ENCODE peak calls at places on chromosomes 11 and 22, in five cellular contexts. One of them, this sample, is unnamed.

GRCh38 chr11:30245621-30246020 is 14.8 kb downstream of the FSHB start:
- DNase-seq in uterus: no peak
- DNase-seq in choroid plexus epithelial cell: peak; percentile 13
- DNase-seq in Panc1: no peak
- DNase-seq in AG04449: no peak
- DNase-seq in this sample: no peak

GRCh38 chr11:19398273-19398672 is 157.5 kb upstream of the E2F8 start:
- DNase-seq in uterus: no peak
- DNase-seq in choroid plexus epithelial cell: peak; percentile 79
- DNase-seq in Panc1: no peak
- DNase-seq in AG04449: no peak
- DNase-seq in this sample: no peak

GRCh38 chr11:57499413-57499982 is 16.0 kb downstream of the SLC43A1 start:
- DNase-seq in uterus: peak; percentile 98
- DNase-seq in choroid plexus epithelial cell: peak; percentile 97
- DNase-seq in Panc1: no peak
- DNase-seq in AG04449: no peak
- DNase-seq in this sample: peak; percentile 91

GRCh38 chr11:1970956-1971355 is 23.8 kb downstream of the MRPL23 start:
- DNase-seq in uterus: no peak
- DNase-seq in choroid plexus epithelial cell: no peak
- DNase-seq in Panc1: no peak
- DNase-seq in AG04449: no peak
- DNase-seq in this sample: no peak

GRCh38 chr22:39628563-39629080 is 58.1 kb downstream of the CACNA1I start:
- DNase-seq in uterus: no peak
- DNase-seq in choroid plexus epithelial cell: no peak
- DNase-seq in Panc1: no peak
- DNase-seq in AG04449: no peak
- DNase-seq in this sample: no peak

GRCh38 chr11:17629113-17629512 is 82.1 kb downstream of the OTOG start:
- DNase-seq in uterus: no peak
- DNase-seq in choroid plexus epithelial cell: no peak
- DNase-seq in Panc1: no peak
- DNase-seq in AG04449: no peak
- DNase-seq in this sample: no peak

GRCh38 chr11:69014084-69014935 is 1.3 kb upstream of the MRGPRF start:
- DNase-seq in uterus: peak; percentile 82
- DNase-seq in choroid plexus epithelial cell: peak; percentile 34
- DNase-seq in Panc1: no peak
- DNase-seq in AG04449: no peak
- DNase-seq in this sample: no peak

GRCh38 chr11:66069715-66070603 is at the start of gene PACS1:
- DNase-seq in uterus: peak; percentile 79
- DNase-seq in choroid plexus epithelial cell: peak; percentile 91
- DNase-seq in Panc1: no peak
- DNase-seq in AG04449: no peak
- DNase-seq in this sample: peak; percentile 47

GRCh38 chr11:130653838-130654601 is 205.6 kb downstream of the ADAMTS15 start:
- DNase-seq in uterus: peak; percentile 47
- DNase-seq in choroid plexus epithelial cell: peak; percentile 59
- DNase-seq in Panc1: no peak
- DNase-seq in AG04449: no peak
- DNase-seq in this sample: peak; percentile 45

GRCh38 chr22:46546466-46547178 is 9.2 kb upstream of the CELSR1 start:
- DNase-seq in uterus: peak; percentile 42
- DNase-seq in choroid plexus epithelial cell: peak; percentile 42
- DNase-seq in Panc1: no peak
- DNase-seq in AG04449: no peak
- DNase-seq in this sample: no peak

GRCh38 chr22:44153705-44154104 is 27.0 kb upstream of the PARVG start:
- DNase-seq in uterus: no peak
- DNase-seq in choroid plexus epithelial cell: no peak
- DNase-seq in Panc1: no peak
- DNase-seq in AG04449: no peak
- DNase-seq in this sample: no peak

GRCh38 chr11:112958670-112959069 is 2.5 kb upstream of the NCAM1 start:
- DNase-seq in uterus: no peak
- DNase-seq in choroid plexus epithelial cell: peak; percentile 25
- DNase-seq in Panc1: no peak
- DNase-seq in AG04449: no peak
- DNase-seq in this sample: peak; percentile 52

GRCh38 chr11:2904153-2905052 is 18.8 kb upstream of the CDKN1C start:
- DNase-seq in uterus: no peak
- DNase-seq in choroid plexus epithelial cell: no peak
- DNase-seq in Panc1: no peak
- DNase-seq in AG04449: no peak
- DNase-seq in this sample: peak; percentile 62

GRCh38 chr22:26086359-26086758 is 82.9 kb upstream of the SEZ6L start:
- DNase-seq in uterus: no peak
- DNase-seq in choroid plexus epithelial cell: no peak
- DNase-seq in Panc1: no peak
- DNase-seq in AG04449: no peak
- DNase-seq in this sample: no peak

GRCh38 chr11:120215634-120216033 is 4.8 kb downstream of the OAF start:
- DNase-seq in uterus: peak; percentile 62
- DNase-seq in choroid plexus epithelial cell: peak; percentile 49
- DNase-seq in Panc1: no peak
- DNase-seq in AG04449: no peak
- DNase-seq in this sample: peak; percentile 44

GRCh38 chr11:10076458-10077141 is 217.4 kb downstream of the SBF2 start:
- DNase-seq in uterus: peak; percentile 30
- DNase-seq in choroid plexus epithelial cell: peak; percentile 66
- DNase-seq in Panc1: no peak
- DNase-seq in AG04449: no peak
- DNase-seq in this sample: peak; percentile 46

DNA sequence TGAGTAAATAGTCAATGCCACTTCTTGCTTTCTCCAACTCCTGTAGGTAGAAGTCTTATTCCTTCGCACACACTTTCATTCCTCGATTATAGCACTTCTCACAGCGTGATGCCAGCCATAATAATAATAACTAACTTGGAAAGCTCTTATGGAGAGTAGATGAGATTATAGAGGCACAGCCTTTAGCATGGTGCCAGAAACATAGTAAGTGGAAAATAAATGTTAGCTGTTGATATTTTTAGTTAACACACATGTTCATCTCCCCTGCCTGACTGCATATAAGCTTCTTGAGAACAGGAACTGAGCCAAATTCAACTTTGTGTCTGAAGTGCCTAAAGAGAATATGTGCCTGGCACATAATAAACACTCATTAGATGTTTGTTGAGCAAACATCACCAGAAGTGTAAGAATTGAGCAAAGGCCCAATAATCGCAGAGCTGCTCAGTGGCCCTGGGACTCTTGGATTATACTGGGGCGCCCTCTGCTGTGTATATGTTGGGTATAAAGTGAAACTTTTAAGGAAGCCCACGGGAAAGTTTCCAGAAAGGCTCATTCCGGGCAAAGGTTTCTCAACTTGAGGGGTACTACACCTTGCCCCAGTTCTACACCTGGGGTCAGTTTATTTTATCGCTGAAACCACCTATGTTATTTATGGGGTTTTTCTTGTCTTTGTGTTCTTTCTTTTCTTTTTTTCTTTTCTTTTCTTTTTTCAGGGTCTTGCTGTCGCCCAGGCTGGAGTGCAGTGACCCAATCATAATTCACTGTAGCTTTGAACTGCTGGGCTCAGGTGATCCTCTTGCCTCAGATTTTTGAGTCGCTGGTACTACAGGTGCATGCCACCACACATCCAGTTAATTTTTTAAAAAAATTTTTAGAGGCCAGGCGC is 22.3 kb downstream of the SLN start:
- DNase-seq in uterus: peak; percentile 50
- DNase-seq in choroid plexus epithelial cell: peak; percentile 79
- DNase-seq in Panc1: no peak
- DNase-seq in AG04449: no peak
- DNase-seq in this sample: peak; percentile 79
- TF ChIP-seq CTCF in uterus: peak; percentile 56
- TF ChIP-seq CTCF in choroid plexus epithelial cell: peak; percentile 82
- TF ChIP-seq CTCF in Panc1: peak; percentile 91
- TF ChIP-seq CTCF in AG04449: peak; percentile 61
- TF ChIP-seq CTCF in this sample: peak; percentile 83

GRCh38 chr11:256952-257737 is 20.4 kb downstream of the PSMD13 start:
- DNase-seq in uterus: no peak
- DNase-seq in choroid plexus epithelial cell: no peak
- DNase-seq in Panc1: no peak
- DNase-seq in AG04449: no peak
- DNase-seq in this sample: no peak

GRCh38 chr11:255176-255575 is 18.4 kb downstream of the PSMD13 start:
- DNase-seq in uterus: no peak
- DNase-seq in choroid plexus epithelial cell: peak; percentile 50
- DNase-seq in Panc1: no peak
- DNase-seq in AG04449: no peak
- DNase-seq in this sample: peak; percentile 21

GRCh38 chr11:253886-254270 is 17.1 kb downstream of the PSMD13 start:
- DNase-seq in uterus: no peak
- DNase-seq in choroid plexus epithelial cell: no peak
- DNase-seq in Panc1: no peak
- DNase-seq in AG04449: no peak
- DNase-seq in this sample: no peak

GRCh38 chr11:257766-258493 is 20.3 kb upstream of the NLRP6 start:
- DNase-seq in uterus: no peak
- DNase-seq in choroid plexus epithelial cell: no peak
- DNase-seq in Panc1: no peak
- DNase-seq in AG04449: no peak
- DNase-seq in this sample: no peak

DNA sequence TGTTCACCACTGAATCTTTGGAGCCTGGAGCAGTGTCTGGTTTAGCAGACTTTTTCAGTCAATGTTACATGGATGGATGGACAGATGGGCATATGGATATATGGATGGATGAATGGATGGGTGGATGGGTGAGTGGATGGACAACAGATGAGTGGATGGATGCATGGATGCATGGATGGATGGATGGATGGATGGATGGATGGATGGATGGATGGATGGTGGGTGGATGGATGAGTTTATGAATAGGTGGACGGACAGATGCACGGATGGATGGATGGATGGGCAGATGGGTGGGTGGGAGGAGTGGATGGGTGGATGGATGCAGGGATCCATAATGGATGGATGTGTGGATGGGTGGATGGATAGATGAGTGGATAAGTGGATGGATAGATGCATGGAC is 19.0 kb downstream of the PSMD13 start:
- DNase-seq in uterus: no peak
- DNase-seq in choroid plexus epithelial cell: no peak
- DNase-seq in Panc1: no peak
- DNase-seq in AG04449: no peak
- DNase-seq in this sample: no peak
- TF ChIP-seq CTCF in uterus: no peak
- TF ChIP-seq CTCF in choroid plexus epithelial cell: no peak
- TF ChIP-seq CTCF in Panc1: no peak
- TF ChIP-seq CTCF in AG04449: no peak
- TF ChIP-seq CTCF in this sample: no peak

GRCh38 chr11:45804806-45805304 is at the start of gene SLC35C1:
- DNase-seq in uterus: peak; percentile 97
- DNase-seq in choroid plexus epithelial cell: peak; percentile 96
- DNase-seq in Panc1: peak; percentile 51
- DNase-seq in AG04449: peak; percentile 51
- DNase-seq in this sample: peak; percentile 95
- TF ChIP-seq CTCF in uterus: peak; percentile 31
- TF ChIP-seq CTCF in choroid plexus epithelial cell: peak; percentile 7
- TF ChIP-seq CTCF in Panc1: no peak
- TF ChIP-seq CTCF in AG04449: no peak
- TF ChIP-seq CTCF in this sample: no peak

DNA sequence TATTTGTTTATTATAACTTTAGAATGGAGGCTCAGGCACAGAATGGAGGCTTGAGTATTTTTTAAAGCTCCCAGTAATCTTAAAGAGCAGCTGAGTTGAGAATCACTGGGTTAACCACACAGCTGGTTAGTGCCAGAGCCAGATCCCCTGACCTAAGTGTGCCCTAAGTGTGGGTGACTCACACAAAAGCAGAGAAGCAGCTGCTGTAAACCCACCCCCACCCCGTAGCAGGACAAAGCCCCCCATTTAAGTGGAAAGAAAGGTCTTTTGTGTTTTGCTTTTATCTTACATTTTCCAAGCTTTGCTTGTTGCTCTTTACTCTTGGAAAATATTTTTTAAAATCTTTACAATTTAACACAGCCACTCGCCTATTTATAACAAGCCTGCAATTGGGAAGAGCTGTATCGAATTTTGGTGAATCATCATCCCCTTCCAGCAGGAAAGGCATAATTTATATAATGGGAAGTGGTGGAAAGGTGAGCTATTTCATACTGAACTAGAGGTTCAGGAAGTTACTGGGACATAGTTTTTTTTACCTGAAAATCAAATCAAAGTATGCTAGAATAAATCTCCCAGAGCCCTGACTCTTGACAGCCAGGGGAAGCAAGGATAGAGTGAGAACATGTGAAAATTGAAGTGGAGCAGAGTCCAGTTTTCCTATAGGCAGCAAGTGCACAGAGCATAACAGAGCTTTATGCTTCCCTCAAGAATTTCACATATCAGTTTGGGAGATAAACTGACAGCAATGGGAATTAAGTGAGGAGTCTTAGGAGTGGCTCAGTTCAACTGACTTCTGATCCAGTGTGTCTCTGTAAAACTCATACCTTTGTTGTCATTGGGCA is 405.7 kb downstream of the AASDHPPT start:
- DNase-seq in uterus: no peak
- DNase-seq in choroid plexus epithelial cell: peak; percentile 78
- DNase-seq in Panc1: peak; percentile 54
- DNase-seq in AG04449: no peak
- DNase-seq in this sample: peak; percentile 51
- TF ChIP-seq CTCF in uterus: no peak
- TF ChIP-seq CTCF in choroid plexus epithelial cell: no peak
- TF ChIP-seq CTCF in Panc1: no peak
- TF ChIP-seq CTCF in AG04449: no peak
- TF ChIP-seq CTCF in this sample: no peak

DNA sequence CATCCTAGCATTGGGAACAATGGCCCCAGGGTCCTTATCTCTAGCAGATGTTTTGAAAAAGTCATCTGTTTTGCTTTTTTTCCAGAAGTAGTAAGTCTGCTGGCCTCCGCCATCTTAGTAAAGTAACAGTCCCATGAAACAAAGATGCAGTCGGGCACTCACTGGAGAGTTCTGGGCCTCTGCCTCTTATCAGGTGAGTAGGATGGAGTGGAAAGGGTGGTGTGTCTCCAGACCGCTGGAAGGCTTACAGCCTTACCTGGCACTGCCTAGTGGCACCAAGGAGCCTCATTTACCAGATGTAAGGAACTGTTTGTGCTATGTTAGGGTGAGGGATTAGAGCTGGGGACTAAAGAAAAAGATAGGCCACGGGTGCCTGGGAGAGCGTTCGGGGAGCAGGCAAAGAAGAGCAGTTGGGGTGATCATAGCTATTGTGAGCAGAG is 299 bp downstream of the CD3E start:
- DNase-seq in uterus: no peak
- DNase-seq in choroid plexus epithelial cell: no peak
- DNase-seq in Panc1: no peak
- DNase-seq in AG04449: no peak
- DNase-seq in this sample: no peak
- TF ChIP-seq CTCF in uterus: no peak
- TF ChIP-seq CTCF in choroid plexus epithelial cell: no peak
- TF ChIP-seq CTCF in Panc1: no peak
- TF ChIP-seq CTCF in AG04449: no peak
- TF ChIP-seq CTCF in this sample: no peak

This sample was measured in MCF 10A.